ENCODE peak calls at places on chromosome 21, in eight cellular contexts. M is ovary; B is CD8-positive, alpha-beta T cell; E is psoas muscle; X is uterus; J is right lobe of liver; Y is cardiac muscle cell; S is left lung. R is an unnamed sample.

GRCh38 chr21:31310750-31311149 is 33.3 kb downstream of the TIAM1 start:
- DNase-seq in M (no peak), B (no peak), E (no peak), X (no peak), J (no peak), Y (no peak), S (no peak), R (no peak)

GRCh38 chr21:32252136-32252535 is 26.7 kb downstream of the MIS18A start:
- DNase-seq in M (no peak), B (no peak), E (no peak), X (no peak), J (no peak), Y (no peak), S (no peak), R (no peak)

GRCh38 chr21:37700641-37701202 is 215.5 kb downstream of the KCNJ6 start:
- DNase-seq in M (no peak), B (no peak), E (no peak), X (no peak), J (no peak), Y (peak; percentile 73), S (no peak), R (no peak)

GRCh38 chr21:36480618-36481017 is 696 bp upstream of the CLDN14 start:
- DNase-seq in M (no peak), B (no peak), E (no peak), X (no peak), J (no peak), Y (no peak), S (no peak), R (peak; percentile 49)

GRCh38 chr21:38293765-38294164 is 37.0 kb downstream of the KCNJ15 start:
- DNase-seq in M (no peak), B (no peak), E (no peak), X (no peak), J (peak; percentile 96), Y (no peak), S (no peak), R (no peak)

GRCh38 chr21:33286600-33287456 is 20.7 kb downstream of the IL10RB start:
- DNase-seq in M (peak; percentile 65), B (no peak), E (no peak), X (peak; percentile 36), J (peak; percentile 79), Y (no peak), S (no peak), R (no peak)

GRCh38 chr21:18460979-18461378 is 57.4 kb upstream of the TMPRSS15 start:
- DNase-seq in M (no peak), B (no peak), E (no peak), X (no peak), J (no peak), Y (no peak), S (no peak), R (no peak)

GRCh38 chr21:31111093-31111492 is 72.8 kb upstream of the KRTAP19-8 start:
- DNase-seq in M (no peak), B (no peak), E (no peak), X (no peak), J (no peak), Y (no peak), S (no peak), R (no peak)

GRCh38 chr21:31750843-31751242 is 18.9 kb upstream of the SCAF4 start:
- DNase-seq in M (no peak), B (no peak), E (no peak), X (no peak), J (no peak), Y (no peak), S (no peak), R (no peak)

GRCh38 chr21:32604484-32604883 is 7.7 kb downstream of the CFAP298 start:
- DNase-seq in M (no peak), B (no peak), E (no peak), X (no peak), J (no peak), Y (no peak), S (no peak), R (peak; percentile 41)

GRCh38 chr21:36701912-36702621 is 3.2 kb downstream of the SIM2 start:
- DNase-seq in M (no peak), B (no peak), E (no peak), X (no peak), J (no peak), Y (no peak), S (no peak), R (no peak)

GRCh38 chr21:14864211-14865021 is 200.4 kb downstream of the NRIP1 start:
- DNase-seq in M (peak; percentile 63), B (peak; percentile 21), E (peak; percentile 77), X (peak; percentile 54), J (peak; percentile 88), Y (peak; percentile 77), S (peak; percentile 65), R (peak; percentile 79)

GRCh38 chr21:36706951-36707762 is 8.2 kb downstream of the SIM2 start:
- DNase-seq in M (no peak), B (no peak), E (no peak), X (no peak), J (peak; percentile 35), Y (peak; percentile 52), S (no peak), R (no peak)

GRCh38 chr21:36854391-36854790 is 112.1 kb downstream of the HLCS start:
- DNase-seq in M (no peak), B (no peak), E (no peak), X (no peak), J (no peak), Y (peak; percentile 79), S (no peak), R (no peak)

GRCh38 chr21:38159355-38159754 is 97.4 kb upstream of the KCNJ15 start:
- DNase-seq in M (peak; percentile 33), B (peak; percentile 50), E (no peak), X (peak; percentile 16), J (peak; percentile 63), Y (peak; percentile 77), S (no peak), R (no peak)

GRCh38 chr21:17343055-17343454 is 169.8 kb upstream of the CXADR start:
- DNase-seq in M (no peak), B (no peak), E (no peak), X (no peak), J (no peak), Y (peak; percentile 67), S (no peak), R (no peak)

GRCh38 chr21:38729745-38730401 is 75.9 kb upstream of the ETS2 start:
- DNase-seq in M (no peak), B (no peak), E (no peak), X (no peak), J (no peak), Y (no peak), S (no peak), R (no peak)

GRCh38 chr21:14742119-14742518 is 196.0 kb upstream of the SAMSN1 start:
- DNase-seq in M (no peak), B (no peak), E (no peak), X (no peak), J (no peak), Y (no peak), S (no peak), R (no peak)

GRCh38 chr21:33399821-33400220 is 3.4 kb upstream of the IFNGR2 start:
- DNase-seq in M (no peak), B (no peak), E (no peak), X (no peak), J (no peak), Y (no peak), S (no peak), R (no peak)

GRCh38 chr21:30620080-30620479 is 347 bp upstream of the KRTAP20-4 start:
- DNase-seq in M (no peak), B (no peak), E (no peak), X (no peak), J (no peak), Y (no peak), S (no peak), R (no peak)

DNA sequence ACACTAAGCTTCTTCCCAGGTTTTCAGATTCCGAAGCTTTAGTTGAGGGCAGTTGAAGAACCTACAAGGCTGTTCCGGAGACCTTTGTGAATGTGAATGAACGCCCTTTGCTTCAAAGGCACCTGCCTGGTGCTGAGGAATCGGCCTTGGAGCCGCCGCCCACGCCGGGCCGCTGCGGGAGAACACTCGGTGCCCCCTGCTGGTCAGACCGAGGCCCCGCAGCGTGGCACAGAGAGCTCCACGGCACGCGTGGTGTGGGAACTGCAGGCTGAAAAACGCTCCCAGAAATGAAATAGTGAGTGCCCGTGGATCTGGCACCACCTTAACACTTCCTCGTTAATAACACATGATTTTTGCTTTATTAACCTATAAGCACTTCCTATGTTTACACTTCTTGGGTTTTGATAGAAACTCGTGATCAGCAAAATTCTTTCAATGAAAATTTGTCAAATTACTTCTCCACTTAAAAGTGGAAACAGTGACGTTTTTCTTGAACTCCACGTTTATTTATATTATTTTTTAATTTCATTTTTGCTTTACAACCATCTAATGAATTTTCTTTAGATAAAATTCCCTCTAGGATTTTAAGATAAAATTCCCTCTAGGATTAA is 460.6 kb downstream of the DSCAM start:
- DNase-seq in M (no peak), B (no peak), E (peak; percentile 57), X (no peak), J (peak; percentile 64), Y (peak; percentile 77), S (peak; percentile 52), R (peak; percentile 77)
- TF ChIP-seq CTCF in M (no peak), B (peak; percentile 57), E (peak; percentile 34), X (peak; percentile 45), J (peak; percentile 98), Y (peak; percentile 37), S (peak; percentile 77), R (no peak)

DNA sequence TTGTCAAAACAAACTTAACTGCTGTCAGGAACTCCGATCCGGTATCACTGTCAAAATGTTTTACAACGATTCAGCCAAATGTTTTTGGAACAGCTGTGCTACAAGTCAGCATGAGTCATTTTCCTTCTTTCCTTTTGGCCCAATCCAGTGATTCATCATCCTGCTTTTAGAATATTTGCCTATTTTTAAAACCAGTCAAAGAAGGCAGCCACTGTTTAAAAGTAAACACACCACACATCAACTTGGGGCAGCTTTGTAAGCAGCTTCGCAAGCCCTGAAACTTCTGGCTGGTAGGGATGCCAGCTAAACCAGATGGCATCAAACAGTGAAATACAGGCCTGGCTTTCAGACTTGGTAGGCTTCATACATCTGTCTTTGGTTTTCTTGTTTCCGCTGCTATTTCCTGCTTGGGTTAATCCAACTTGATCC is 14.9 kb downstream of the MAP3K7CL start:
- DNase-seq in M (no peak), B (no peak), E (peak; percentile 63), X (no peak), J (no peak), Y (no peak), S (no peak), R (no peak)
- H3K4me1 ChIP-seq in M (peaks cover 2% of the 10 kb centered on the region), B (no peaks in the 10 kb centered on the region), E (peaks cover 64% of the 10 kb centered on the region), X (peaks cover 6% of the 10 kb centered on the region), J (no peaks in the 10 kb centered on the region), Y (no peaks in the 10 kb centered on the region), S (no peaks in the 10 kb centered on the region), R (peaks cover 8% of the 10 kb centered on the region)

GRCh38 chr21:44728716-44729115 is 17.3 kb upstream of the TSPEAR start:
- DNase-seq in M (no peak), B (no peak), E (no peak), X (no peak), J (no peak), Y (no peak), S (no peak), R (no peak)
- H3K27ac ChIP-seq in M (no peak overlapping the region), B (no peak overlapping the region), E (no peak overlapping the region), X (no peak overlapping the region), J (no peak overlapping the region), Y (no peak overlapping the region), S (no peak overlapping the region), R (no peak overlapping the region)

DNA sequence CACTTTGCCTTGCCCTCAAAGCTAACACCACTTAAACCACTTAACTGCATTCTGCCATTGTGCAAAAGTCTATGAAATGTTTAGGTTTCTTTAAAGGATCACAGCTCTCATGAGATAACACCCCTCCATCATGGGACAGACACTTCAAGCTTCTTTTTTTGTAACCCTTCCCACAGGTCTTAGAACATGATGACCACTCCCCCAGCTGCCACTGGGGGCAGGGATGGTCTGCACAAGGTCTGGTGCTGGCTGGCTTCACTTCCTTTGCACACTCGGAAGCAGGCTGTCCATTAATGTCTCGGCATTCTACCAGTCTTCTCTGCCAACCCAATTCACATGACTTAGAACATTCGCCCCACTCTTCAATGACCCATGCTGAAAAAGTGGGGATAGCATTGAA is 7.7 kb downstream of the ADAMTS1 start:
- DNase-seq in M (no peak), B (no peak), E (no peak), X (no peak), J (no peak), Y (no peak), S (no peak), R (no peak)
- TF ChIP-seq CTCF in M (no peak), B (no peak), E (no peak), X (no peak), J (no peak), Y (no peak), S (no peak), R (no peak)

R was measured in spleen.